ENCODE peak calls at places on chromosome 17, in seven cellular contexts. H is keratinocyte, V is fibroblast of lung, J is tibial artery, X is PC-9, I is IMR-90, B is SJCRH30. L is an unnamed sample. For H3K27me3 and H3K36me3, the result is how much of the 10 kb centered on the place peaks cover.

GRCh38 chr17:44892250-44892649 is 7.0 kb downstream of the EFTUD2 start:
- DNase-seq in H (no peak), V (no peak), J (peak), X (no peak), I (no peak), B (no peak), L (no peak)

GRCh38 chr17:11485802-11486421 is 112.4 kb upstream of the DNAH9 start:
- DNase-seq in H (no peak), V (no peak), J (no peak), X (no peak), I (no peak), B (no peak), L (no peak)

GRCh38 chr17:81961087-81961514 is at the start of gene NOTUM:
- DNase-seq in H (no peak), V (peak), J (no peak), X (no peak), I (peak), B (peak), L (peak)

GRCh38 chr17:82106697-82107305 is 8.8 kb upstream of the FASN start:
- DNase-seq in H (no peak), V (no peak), J (peak), X (no peak), I (no peak), B (peak), L (no peak)

GRCh38 chr17:79947351-79948031 is 88.2 kb downstream of the TBC1D16 start:
- DNase-seq in H (peak), V (peak), J (peak), X (no peak), I (peak), B (no peak), L (peak)

GRCh38 chr17:2122641-2123302 is 67.9 kb downstream of the HIC1 start:
- DNase-seq in H (no peak), V (peak), J (peak), X (peak), I (peak), B (peak), L (peak)

GRCh38 chr17:3659541-3660111 is 8.8 kb downstream of the TAX1BP3 start:
- DNase-seq in H (no peak), V (peak), J (peak), X (peak), I (peak), B (no peak), L (peak)

GRCh38 chr17:48551601-48552452 is 6.9 kb upstream of the HOXB2 start:
- DNase-seq in H (no peak), V (peak), J (no peak), X (no peak), I (peak), B (no peak), L (peak)

GRCh38 chr17:81517009-81517338 is 4.4 kb upstream of the ACTG1 start:
- DNase-seq in H (no peak), V (no peak), J (no peak), X (no peak), I (no peak), B (no peak), L (no peak)

GRCh38 chr17:33166472-33166871 is 126.6 kb downstream of the ASIC2 start:
- DNase-seq in H (no peak), V (no peak), J (no peak), X (no peak), I (no peak), B (no peak), L (no peak)

GRCh38 chr17:43033947-43034622 is 9.1 kb downstream of the RND2 start:
- DNase-seq in H (no peak), V (no peak), J (no peak), X (no peak), I (no peak), B (no peak), L (peak)

GRCh38 chr17:44796731-44797130 is 33.4 kb downstream of the GJC1 start:
- DNase-seq in H (no peak), V (no peak), J (no peak), X (no peak), I (no peak), B (no peak), L (no peak)

GRCh38 chr17:28536532-28537218 is 15.7 kb downstream of the UNC119 start:
- DNase-seq in H (no peak), V (no peak), J (no peak), X (no peak), I (no peak), B (no peak), L (peak)

GRCh38 chr17:7354262-7354781 is 634 bp upstream of the TMEM95 start:
- DNase-seq in H (peak), V (peak), J (no peak), X (no peak), I (peak), B (no peak), L (peak)

GRCh38 chr17:68539536-68540469 is 27.6 kb downstream of the PRKAR1A start:
- DNase-seq in H (no peak), V (peak), J (no peak), X (no peak), I (no peak), B (no peak), L (no peak)

GRCh38 chr17:72404872-72405271 is 284.1 kb downstream of the SOX9 start:
- DNase-seq in H (no peak), V (peak), J (no peak), X (no peak), I (peak), B (no peak), L (no peak)

GRCh38 chr17:4838306-4838785 is 5.2 kb downstream of the MINK1 start:
- DNase-seq in H (no peak), V (no peak), J (no peak), X (no peak), I (no peak), B (no peak), L (no peak)

GRCh38 chr17:36545465-36546417 is 1.0 kb downstream of the GGNBP2 start:
- DNase-seq in H (no peak), V (peak), J (peak), X (peak), I (peak), B (peak), L (peak)

GRCh38 chr17:48439473-48439872 is 9.5 kb upstream of the SKAP1 start:
- DNase-seq in H (no peak), V (no peak), J (no peak), X (no peak), I (no peak), B (no peak), L (no peak)

GRCh38 chr17:2724783-2725164 is 13.2 kb upstream of the CLUH start:
- DNase-seq in H (no peak), V (peak), J (no peak), X (no peak), I (peak), B (no peak), L (peak)

GRCh38 chr17:41811549-41812175 is at the start of gene P3H4:
- DNase-seq in H (no peak), V (peak), J (peak), X (peak), I (peak), B (peak), L (peak)

GRCh38 chr17:81460856-81461460 is 51.6 kb downstream of the ACTG1 start:
- DNase-seq in H (no peak), V (no peak), J (no peak), X (no peak), I (no peak), B (no peak), L (no peak)

GRCh38 chr17:38656959-38657823 is 17.6 kb downstream of the EPOP start:
- DNase-seq in H (no peak), V (no peak), J (peak), X (no peak), I (no peak), B (no peak), L (peak)

GRCh38 chr17:11852231-11852630 is 145.0 kb downstream of the ZNF18 start:
- DNase-seq in H (no peak), V (no peak), J (no peak), X (no peak), I (no peak), B (no peak), L (no peak)

GRCh38 chr17:18248300-18248731 is 10.2 kb downstream of the FLII start:
- DNase-seq in H (no peak), V (peak), J (peak), X (peak), I (peak), B (peak), L (peak)

GRCh38 chr17:18246109-18246725 is 12.3 kb downstream of the FLII start:
- DNase-seq in H (no peak), V (no peak), J (no peak), X (no peak), I (no peak), B (no peak), L (peak)

GRCh38 chr17:18248811-18249210 is 9.7 kb downstream of the FLII start:
- DNase-seq in H (no peak), V (no peak), J (no peak), X (no peak), I (no peak), B (no peak), L (no peak)

GRCh38 chr17:18247613-18248001 is 10.9 kb downstream of the FLII start:
- DNase-seq in H (no peak), V (no peak), J (no peak), X (no peak), I (no peak), B (no peak), L (no peak)

DNA sequence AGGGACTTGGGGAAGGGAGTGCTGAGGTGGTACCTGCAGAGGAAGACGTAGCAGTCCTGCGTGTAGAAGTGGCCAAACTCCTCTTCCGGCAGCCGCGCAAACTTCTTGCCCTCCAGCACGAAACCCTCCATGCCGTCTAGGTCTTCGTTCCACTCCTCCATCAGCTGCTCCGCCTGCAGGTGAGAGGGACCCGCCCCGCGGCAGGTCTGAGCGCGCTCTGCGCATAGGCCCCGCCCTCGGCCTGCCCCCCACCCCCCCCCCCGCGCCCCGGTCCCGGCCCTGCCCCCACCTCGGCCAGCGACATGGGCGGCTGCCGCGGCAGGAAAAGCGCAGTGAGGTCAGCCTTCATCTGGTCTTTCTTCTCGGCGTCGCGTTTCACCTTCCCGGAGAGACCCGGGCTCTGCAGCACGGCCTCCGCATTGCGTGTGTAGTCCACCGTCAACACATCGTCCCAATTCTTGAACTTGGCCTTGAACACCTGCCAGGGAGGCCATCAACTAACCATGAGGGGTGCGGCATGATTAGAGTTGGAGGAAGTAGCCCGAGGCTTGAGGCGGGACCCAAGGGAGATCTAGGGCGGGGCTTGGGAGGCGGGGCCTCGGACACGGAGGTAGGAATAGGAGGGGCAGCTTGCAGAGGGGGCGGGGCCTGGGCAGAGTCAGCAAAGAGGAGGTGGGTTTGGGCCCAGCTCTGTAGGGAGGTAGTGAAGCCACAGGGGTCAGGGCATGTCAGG is 11.5 kb downstream of the FLII start:
- DNase-seq in H (no peak), V (no peak), J (no peak), X (peak), I (peak), B (peak), L (peak)
- H3K4me3 ChIP-seq in H (no peak), V (no peak), J (no peak), X (no peak), I (no peak), B (no peak), L (peak)

GRCh38 chr17:57363998-57364645 is 107.8 kb downstream of the MSI2 start:
- DNase-seq in H (no peak), V (no peak), J (no peak), X (no peak), I (no peak), B (no peak), L (no peak)
- H3K27me3 ChIP-seq in H (under half), V (under half), J (under half), X (under half), I (under half), B (under half), L (under half)

GRCh38 chr17:17416007-17416399 is 60.8 kb upstream of the MED9 start:
- DNase-seq in H (no peak), V (peak), J (no peak), X (peak), I (peak), B (peak), L (peak)
- H3K36me3 ChIP-seq in H (under half), V (under half), J (under half), X (under half), I (under half), B (under half), L (under half)

DNA sequence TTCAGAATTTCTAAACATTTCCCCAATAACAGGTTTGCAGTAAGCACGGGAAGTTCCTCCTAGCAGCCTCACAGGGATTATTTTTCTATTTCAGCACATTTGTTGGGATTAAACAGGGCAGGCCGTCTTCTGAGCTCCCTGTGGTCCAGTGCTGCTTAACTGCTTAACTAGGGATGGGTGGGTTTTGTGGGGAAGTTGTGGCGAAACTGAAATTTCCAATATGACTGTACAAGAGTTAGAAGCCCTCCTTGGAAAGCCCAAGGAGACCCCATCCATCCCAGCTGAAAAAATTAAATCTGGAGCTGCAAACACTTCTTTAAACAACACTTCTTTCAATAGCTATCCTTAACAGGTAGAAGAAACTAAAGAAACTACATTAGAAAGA is 22.2 kb downstream of the FAM117A start:
- DNase-seq in H (no peak), V (no peak), J (no peak), X (no peak), I (no peak), B (no peak), L (no peak)
- H3K4me3 ChIP-seq in H (peak), V (no peak), J (no peak), X (no peak), I (no peak), B (no peak), L (no peak)